ENCODE peak calls at places on chromosomes 4 and X, in ten cellular contexts. G, M, F, I, Y, K, D, L, T and P are unnamed samples.

GRCh38 chr4:165945991-165946390 is 73.0 kb downstream of the TLL1 start:
- DNase-seq in G (no peak), I (no peak), K (no peak), D (no peak), Y (no peak), T (no peak), F (no peak), M (no peak), L (no peak), P (no peak)

GRCh38 chr4:113541933-113542332 is 219.6 kb downstream of the CAMK2D start:
- DNase-seq in K (no peak), D (no peak), M (no peak), L (no peak), I (no peak), Y (no peak), F (no peak), G (no peak), T (no peak), P (no peak)

GRCh38 chr4:67927251-67927650 is 36.0 kb downstream of the TMPRSS11A start:
- DNase-seq in M (no peak), D (no peak), L (no peak), Y (no peak), I (no peak), K (no peak), G (no peak), F (no peak), T (no peak), P (no peak)

GRCh38 chr4:53196872-53197759 is 168.7 kb downstream of the SCFD2 start:
- DNase-seq in L (peak), D (no peak), F (no peak), T (no peak), K (peak), M (peak), G (peak), Y (no peak), I (no peak), P (peak)

GRCh38 chr4:8141935-8142334 is 16.7 kb downstream of the ABLIM2 start:
- DNase-seq in I (no peak), Y (no peak), M (no peak), D (no peak), F (no peak), T (no peak), K (no peak), G (no peak), L (no peak), P (no peak)

GRCh38 chr4:5365071-5366008 is 314.1 kb downstream of the STK32B start:
- DNase-seq in F (no peak), I (no peak), K (no peak), T (peak), G (peak), M (peak), D (no peak), Y (no peak), L (peak), P (peak)

GRCh38 chrX:120672389-120672788 is 42.5 kb upstream of the C1GALT1C1 start:
- DNase-seq in L (peak), Y (no peak), M (no peak), F (no peak), I (no peak), K (no peak), G (no peak), T (peak), D (peak), P (no peak)

GRCh38 chrX:49972313-49972712 is 49.9 kb downstream of the CLCN5 start:
- DNase-seq in I (no peak), M (no peak), K (no peak), Y (no peak), G (no peak), T (no peak), D (no peak), L (peak), F (no peak), P (no peak)

GRCh38 chr4:112517067-112517588 is 1.1 kb upstream of the NEUROG2 start:
- DNase-seq in I (peak), T (no peak), Y (peak), G (no peak), M (no peak), K (no peak), D (no peak), L (no peak), F (no peak), P (no peak)

GRCh38 chrX:6228720-6229119 is at the start of gene NLGN4X:
- DNase-seq in M (peak), L (peak), G (no peak), Y (peak), K (peak), F (no peak), I (no peak), D (no peak), T (no peak), P (no peak)

GRCh38 chrX:154136627-154137161 is 7.3 kb upstream of the OPN1LW start:
- DNase-seq in T (no peak), M (peak), I (peak), L (peak), K (peak), F (peak), G (peak), Y (peak), D (peak), P (peak)

GRCh38 chrX:63430026-63430425 is 78.9 kb upstream of the SPIN4 start:
- DNase-seq in Y (no peak), K (no peak), D (no peak), T (no peak), G (no peak), M (no peak), L (no peak), I (no peak), F (no peak), P (no peak)

GRCh38 chrX:55488559-55489314 is 911 bp downstream of the USP51 start:
- DNase-seq in F (peak), I (peak), L (peak), T (no peak), Y (peak), K (peak), G (no peak), M (no peak), D (peak), P (peak)

GRCh38 chr4:17895481-17895880 is 84.7 kb downstream of the NCAPG start:
- DNase-seq in G (no peak), F (no peak), Y (no peak), I (no peak), T (no peak), L (no peak), K (no peak), M (no peak), D (no peak), P (no peak)

GRCh38 chr4:7863911-7864681 is 75.6 kb downstream of the AFAP1 start:
- DNase-seq in M (no peak), K (no peak), L (no peak), G (no peak), F (no peak), D (no peak), Y (peak), I (no peak), T (no peak), P (no peak)

GRCh38 chrX:45309096-45309495 is 108.4 kb upstream of the DIPK2B start:
- DNase-seq in F (no peak), T (no peak), D (no peak), Y (no peak), I (no peak), L (peak), G (no peak), M (no peak), K (no peak), P (no peak)

GRCh38 chr4:156778093-156778492 is 193.5 kb downstream of the PDGFC start:
- DNase-seq in G (no peak), I (no peak), T (no peak), K (no peak), Y (no peak), D (no peak), M (no peak), L (peak), F (no peak), P (no peak)

GRCh38 chrX:107721318-107721717 is 54.3 kb downstream of the TSC22D3 start:
- DNase-seq in Y (no peak), D (no peak), I (no peak), T (no peak), G (no peak), M (no peak), K (no peak), L (no peak), F (no peak), P (no peak)

GRCh38 chr4:181860157-181860556 is 383.0 kb upstream of the TENM3 start:
- DNase-seq in F (no peak), M (no peak), K (no peak), I (no peak), L (peak), T (no peak), Y (no peak), G (no peak), D (no peak), P (no peak)

GRCh38 chr4:11472535-11472934 is 43.8 kb upstream of the HS3ST1 start:
- DNase-seq in I (no peak), F (no peak), L (no peak), M (no peak), K (no peak), T (no peak), D (no peak), G (no peak), Y (no peak), P (no peak)

GRCh38 chr4:131302108-131302507 is 1847.0 kb upstream of the PCDH10 start:
- DNase-seq in Y (no peak), F (no peak), D (no peak), T (no peak), I (no peak), K (no peak), M (no peak), G (no peak), L (no peak), P (no peak)

GRCh38 chrX:17932781-17933180 is 71.7 kb upstream of the RAI2 start:
- DNase-seq in D (no peak), I (no peak), T (no peak), F (no peak), M (no peak), Y (no peak), G (no peak), L (no peak), K (no peak), P (no peak)

GRCh38 chr4:119725011-119725410 is 96.4 kb upstream of the PDE5A start:
- DNase-seq in L (no peak), Y (no peak), T (no peak), M (no peak), I (no peak), D (no peak), G (no peak), F (no peak), K (no peak), P (no peak)

GRCh38 chr4:951594-952468 is 19.6 kb downstream of the TMEM175 start:
- DNase-seq in G (no peak), L (no peak), M (no peak), Y (no peak), I (no peak), T (no peak), F (no peak), D (no peak), K (no peak), P (no peak)

GRCh38 chrX:103678199-103678993 is 8.1 kb downstream of the MORF4L2 start:
- DNase-seq in L (peak), M (no peak), K (no peak), D (no peak), G (no peak), I (no peak), F (no peak), T (no peak), Y (no peak), P (no peak)

GRCh38 chr4:16024009-16024408 is 59.8 kb downstream of the PROM1 start:
- DNase-seq in L (peak), T (no peak), I (no peak), D (no peak), F (no peak), G (no peak), M (no peak), Y (no peak), K (no peak), P (no peak)

GRCh38 chrX:41336447-41336846 is 2.5 kb downstream of the DDX3X start:
- DNase-seq in F (no peak), M (no peak), D (no peak), Y (no peak), T (no peak), G (no peak), I (no peak), K (no peak), L (no peak), P (no peak)

GRCh38 chrX:27597506-27597905 is 7.4 kb downstream of the DCAF8L2 start:
- DNase-seq in I (no peak), T (no peak), D (no peak), K (no peak), F (no peak), Y (no peak), L (peak), M (no peak), G (no peak), P (no peak)

GRCh38 chr4:185637162-185637875 is 102.0 kb upstream of the PDLIM3 start:
- DNase-seq in D (no peak), K (no peak), T (peak), Y (no peak), G (no peak), M (no peak), I (no peak), L (no peak), F (no peak), P (peak)

GRCh38 chr4:139367421-139368090 is 65.3 kb upstream of the NDUFC1 start:
- DNase-seq in F (no peak), L (peak), I (no peak), K (no peak), D (no peak), M (no peak), T (no peak), Y (no peak), G (no peak), P (no peak)

GRCh38 chr4:89619230-89619962 is 217.6 kb downstream of the SNCA start:
- DNase-seq in K (no peak), D (no peak), F (no peak), Y (no peak), I (no peak), T (no peak), L (no peak), G (no peak), M (no peak), P (no peak)

GRCh38 chr4:10007772-10008171 is 13.5 kb downstream of the SLC2A9 start:
- DNase-seq in L (no peak), Y (no peak), K (no peak), I (no peak), F (no peak), D (no peak), G (no peak), T (no peak), M (no peak), P (no peak)

GRCh38 chr4:19945979-19946380 is 305.7 kb upstream of the SLIT2 start:
- DNase-seq in M (no peak), L (peak), Y (no peak), K (no peak), D (no peak), T (peak), F (no peak), I (no peak), G (no peak), P (no peak)

GRCh38 chr4:132097046-132097445 is 1052.0 kb upstream of the PCDH10 start:
- DNase-seq in F (no peak), Y (no peak), D (no peak), I (no peak), G (no peak), T (no peak), L (no peak), M (no peak), K (no peak), P (no peak)

GRCh38 chr4:6342530-6343293 is 73.1 kb downstream of the WFS1 start:
- DNase-seq in Y (no peak), F (no peak), L (peak), M (peak), I (no peak), D (peak), T (no peak), G (peak), K (peak), P (peak)

GRCh38 chr4:145909331-145909730 is 29.3 kb downstream of the ZNF827 start:
- DNase-seq in F (no peak), I (no peak), L (no peak), K (no peak), Y (peak), M (peak), T (peak), G (no peak), D (peak), P (no peak)

GRCh38 chr4:40571208-40571607 is 58.5 kb downstream of the RBM47 start:
- DNase-seq in I (no peak), M (no peak), K (no peak), F (no peak), L (no peak), Y (no peak), T (no peak), G (no peak), D (no peak), P (no peak)

GRCh38 chrX:1031521-1032430 is 180.7 kb downstream of the CRLF2 start:
- DNase-seq in M (no peak), L (no peak), Y (peak), I (no peak), D (no peak), G (no peak), F (no peak), T (no peak), K (no peak), P (no peak)